ENCODE peak calls at places on chromosomes 2 and 18, in seven cellular contexts. Z is GM12891, K is GM12878, R is H1, H is SK-N-SH, B is K562, T is HepG2. S is an unnamed sample.

GRCh38 chr2:101125374-101125773 is 25.8 kb downstream of the TBC1D8 start:
- DNase-seq in T (peak; percentile 53), R (no peak), Z (no peak), B (no peak), H (no peak), K (no peak), S (no peak)

GRCh38 chr2:203808041-203808750 is 59.4 kb upstream of the CTLA4 start:
- DNase-seq in R (no peak), H (no peak), Z (no peak), K (no peak), B (no peak), T (no peak), S (no peak)

GRCh38 chr2:128568106-128568505 is 249.4 kb upstream of the HS6ST1 start:
- DNase-seq in K (no peak), T (no peak), H (no peak), B (no peak), R (peak; percentile 64), Z (no peak), S (no peak)

GRCh38 chr2:95043300-95043786 is 17.8 kb downstream of the MAL start:
- DNase-seq in B (no peak), K (peak; percentile 75), T (no peak), H (no peak), Z (no peak), R (no peak), S (no peak)

GRCh38 chr2:23526114-23526513 is 141.1 kb downstream of the KLHL29 start:
- DNase-seq in K (no peak), R (no peak), Z (no peak), H (no peak), T (no peak), B (no peak), S (no peak)

GRCh38 chr2:227597993-227598392 is 700 bp upstream of the SCYGR2 start:
- DNase-seq in T (peak; percentile 18), B (no peak), R (no peak), Z (no peak), H (no peak), K (no peak), S (no peak)

GRCh38 chr2:202054716-202055115 is 18.3 kb upstream of the KIAA2012 start:
- DNase-seq in B (no peak), Z (no peak), K (no peak), R (no peak), T (no peak), H (no peak), S (no peak)

GRCh38 chr2:142879191-142879590 is 1.7 kb downstream of the KYNU start:
- DNase-seq in Z (no peak), R (no peak), K (no peak), T (no peak), B (no peak), H (no peak), S (no peak)

GRCh38 chr2:168155680-168156079 is 91.7 kb downstream of the STK39 start:
- DNase-seq in Z (no peak), H (no peak), T (no peak), K (no peak), B (no peak), R (no peak), S (no peak)

GRCh38 chr2:168159754-168160585 is 87.4 kb downstream of the STK39 start:
- DNase-seq in B (no peak), R (no peak), H (no peak), K (no peak), Z (no peak), T (no peak), S (no peak)

GRCh38 chr2:168157070-168157469 is 90.3 kb downstream of the STK39 start:
- DNase-seq in T (no peak), H (no peak), Z (no peak), R (no peak), K (no peak), B (no peak), S (no peak)

GRCh38 chr2:168156661-168157060 is 90.7 kb downstream of the STK39 start:
- DNase-seq in H (peak; percentile 49), B (no peak), T (no peak), R (no peak), Z (no peak), K (no peak), S (no peak)

DNA sequence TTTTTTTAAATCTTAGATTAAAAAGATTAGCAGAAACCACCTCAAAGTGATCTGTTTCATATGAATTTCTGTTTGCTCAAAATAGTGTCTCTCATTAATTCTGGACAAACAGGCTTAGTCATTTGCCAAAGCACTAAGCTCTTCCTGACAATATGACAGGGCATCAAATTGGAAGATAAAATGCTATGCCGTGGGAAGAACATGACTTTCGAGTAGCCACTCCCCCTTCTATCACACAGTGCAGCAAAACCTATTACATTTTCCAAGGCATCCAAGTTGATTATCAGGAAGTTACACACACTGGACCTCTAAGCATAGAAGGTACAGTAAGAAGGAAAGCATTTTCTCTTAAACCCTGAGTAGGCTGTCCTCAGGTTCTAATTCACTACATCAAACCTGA is 89.5 kb downstream of the STK39 start:
- DNase-seq in B (no peak), Z (no peak), K (no peak), R (no peak), H (no peak), T (no peak), S (no peak)
- TF ChIP-seq TAF1 in B (no peak), Z (no peak), K (no peak), R (no peak), H (no peak), T (no peak), S (no peak)

GRCh38 chr2:8254791-8255447 is 426.9 kb upstream of the ID2 start:
- DNase-seq in R (no peak), K (no peak), T (no peak), H (no peak), B (no peak), Z (no peak), S (no peak)

GRCh38 chr2:8257502-8257901 is 424.4 kb upstream of the ID2 start:
- DNase-seq in K (no peak), R (no peak), T (no peak), H (no peak), Z (no peak), B (no peak), S (no peak)

GRCh38 chr2:8253781-8254180 is 428.1 kb upstream of the ID2 start:
- DNase-seq in H (no peak), Z (no peak), R (no peak), K (no peak), T (no peak), B (no peak), S (no peak)

GRCh38 chr2:8256888-8257287 is 425.0 kb upstream of the ID2 start:
- DNase-seq in Z (no peak), R (no peak), H (no peak), K (no peak), B (no peak), T (no peak), S (no peak)

DNA sequence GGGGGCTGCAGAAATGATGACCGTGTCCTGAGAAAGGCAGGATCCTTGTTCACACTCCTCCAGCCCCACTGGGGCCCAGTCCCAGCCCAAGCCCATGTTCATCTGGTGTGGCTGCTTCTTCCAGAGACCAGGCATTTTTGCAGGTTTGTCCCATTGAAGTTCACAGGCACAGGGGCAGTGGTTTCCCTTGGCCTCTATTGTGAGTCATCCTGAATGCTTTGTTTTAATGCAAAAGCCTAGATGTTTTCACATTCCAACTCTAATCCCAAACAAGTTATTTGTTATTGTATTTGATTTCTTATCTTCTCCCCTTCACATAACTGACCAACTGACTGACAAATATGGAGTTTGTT is 426.4 kb upstream of the ID2 start:
- DNase-seq in R (no peak), Z (no peak), K (no peak), B (no peak), T (no peak), H (no peak), S (no peak)
- TF ChIP-seq POLR2AphosphoS5 in R (no peak), Z (no peak), K (no peak), B (no peak), T (no peak), H (no peak), S (no peak)

GRCh38 chr18:55900380-55900779 is 312.4 kb upstream of the TCF4 start:
- DNase-seq in Z (no peak), K (no peak), T (no peak), B (no peak), H (no peak), R (no peak), S (no peak)

GRCh38 chr18:55906533-55906932 is 318.5 kb upstream of the TCF4 start:
- DNase-seq in Z (no peak), T (no peak), B (no peak), K (no peak), R (no peak), H (no peak), S (no peak)

GRCh38 chr18:55907352-55908045 is 319.5 kb upstream of the TCF4 start:
- DNase-seq in B (no peak), R (no peak), Z (no peak), T (no peak), H (no peak), K (no peak), S (no peak)

GRCh38 chr18:55908790-55909408 is 320.9 kb upstream of the TCF4 start:
- DNase-seq in T (no peak), Z (no peak), B (no peak), K (no peak), H (no peak), R (no peak), S (no peak)

DNA sequence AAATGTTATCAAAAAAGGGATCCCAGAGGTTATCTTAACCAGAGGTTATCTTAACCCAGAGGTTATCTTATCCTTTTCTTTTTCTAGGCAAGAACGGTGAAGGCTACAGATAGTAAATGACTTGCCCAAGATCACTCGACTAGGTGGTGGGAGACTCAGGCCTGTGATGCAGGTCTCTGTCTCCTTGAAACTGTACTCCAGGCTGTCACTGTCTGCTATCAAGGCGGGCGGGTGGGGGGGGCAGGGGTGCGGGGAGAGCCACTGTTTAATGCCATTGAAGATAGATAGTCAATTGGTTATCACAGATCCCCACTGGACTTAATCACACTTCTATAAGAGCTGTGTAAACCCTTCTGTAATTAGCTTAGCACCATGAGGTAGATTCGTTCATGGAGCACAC is 315.9 kb upstream of the TCF4 start:
- DNase-seq in K (no peak), B (no peak), Z (no peak), T (no peak), H (no peak), R (no peak), S (no peak)
- TF ChIP-seq TAF1 in K (no peak), B (no peak), Z (no peak), T (no peak), H (no peak), R (no peak), S (no peak)

GRCh38 chr2:42336361-42336965 is 24.6 kb downstream of the COX7A2L start:
- DNase-seq in T (no peak), H (no peak), R (no peak), Z (no peak), K (no peak), B (no peak), S (no peak)

GRCh38 chr2:42338567-42339190 is 22.3 kb downstream of the COX7A2L start:
- DNase-seq in B (no peak), T (no peak), R (no peak), K (no peak), Z (no peak), H (no peak), S (no peak)

GRCh38 chr2:42339191-42339912 is 21.7 kb downstream of the COX7A2L start:
- DNase-seq in Z (no peak), T (peak; percentile 50), K (no peak), B (no peak), R (no peak), H (peak; percentile 46), S (no peak)

GRCh38 chr2:42337356-42337820 is 23.6 kb downstream of the COX7A2L start:
- DNase-seq in K (no peak), Z (no peak), T (no peak), H (no peak), B (no peak), R (no peak), S (no peak)

DNA sequence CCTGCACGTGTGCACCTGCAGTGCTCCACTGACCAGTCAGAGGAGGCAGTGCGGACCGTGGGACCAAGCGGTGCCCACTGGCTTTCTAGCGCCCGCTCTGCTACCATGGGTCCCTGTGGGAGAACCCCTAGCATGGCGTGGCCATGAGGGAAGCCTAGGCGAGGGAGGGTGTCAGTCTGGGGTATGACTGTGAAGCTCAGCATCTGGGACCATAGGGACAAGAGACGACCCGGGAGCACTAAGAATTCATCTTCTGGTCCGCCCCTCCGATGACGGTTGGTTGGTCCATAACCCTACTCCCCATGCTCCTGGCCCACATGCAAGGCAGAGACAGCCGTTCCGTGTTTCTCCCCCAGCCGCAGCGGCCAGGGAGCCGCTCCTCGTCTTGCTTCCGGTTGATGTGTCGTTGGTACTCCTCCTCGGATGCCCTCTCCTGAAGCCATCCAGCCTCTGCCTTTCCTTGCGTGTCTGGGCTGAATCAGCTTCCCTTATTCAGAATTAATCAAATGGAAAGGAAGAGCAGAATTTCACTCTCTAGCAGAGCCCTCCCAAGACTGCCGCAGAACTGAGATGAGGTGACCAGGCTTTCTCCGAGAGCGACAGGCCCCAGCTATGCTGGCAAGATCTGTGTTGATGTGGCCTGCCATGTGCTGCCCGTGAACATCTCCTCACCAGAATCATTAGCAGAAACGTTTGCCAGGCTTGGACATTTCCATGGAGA is 23.0 kb downstream of the COX7A2L start:
- DNase-seq in B (no peak), H (no peak), K (no peak), T (no peak), Z (no peak), R (no peak), S (no peak)
- TF ChIP-seq POLR2AphosphoS5 in B (no peak), H (no peak), K (no peak), T (peak; percentile 37), Z (no peak), R (no peak), S (no peak)